ENCODE peak calls at places on chromosomes 1 and 21, in four cellular contexts. P is activated CD8-positive, alpha-beta T cell treated with anti-CD3 and anti-CD28 coated beads, Interleukin-2, amount 10 ng/mL, durations not matched to agents 7 days and 5 days; R is kidney epithelial cell; T is activated T-cell treated with anti-CD3 and anti-CD28 coated beads for 1 hour. B is an unnamed sample.
A peak's percentile ranks its signal among the peaks of the same experiment; 100 is the strongest.

GRCh38 chr1:70948618-70949017 is 99.0 kb downstream of the PTGER3 start:
- DNase-seq in P (no peak), R (no peak), T (no peak), B (no peak)

GRCh38 chr1:54709547-54710292 is 5.9 kb upstream of the TTC4 start:
- DNase-seq in P (no peak), R (no peak), T (no peak), B (no peak)

GRCh38 chr1:233543338-233544255 is 70.3 kb upstream of the KCNK1 start:
- DNase-seq in P (no peak), R (peak; percentile 99), T (no peak), B (no peak)

GRCh38 chr1:228367798-228368791 is 38.5 kb downstream of the TRIM11 start:
- DNase-seq in P (no peak), R (no peak), T (no peak), B (no peak)

GRCh38 chr1:180182721-180183311 is 28.1 kb downstream of the QSOX1 start:
- DNase-seq in P (no peak), R (no peak), T (no peak), B (no peak)

GRCh38 chr21:26170471-26171309 is at the start of gene APP:
- DNase-seq in P (peak; percentile 87), R (no peak), T (peak; percentile 84), B (peak; percentile 91)

GRCh38 chr1:5647226-5647625 is 345.0 kb downstream of the NPHP4 start:
- DNase-seq in P (no peak), R (no peak), T (no peak), B (peak; percentile 13)

GRCh38 chr21:44965251-44966022 is 25.6 kb downstream of the SLX9 start:
- DNase-seq in P (peak; percentile 25), R (no peak), T (no peak), B (no peak)

GRCh38 chr1:208174736-208175507 is 69.3 kb downstream of the PLXNA2 start:
- DNase-seq in P (no peak), R (no peak), T (no peak), B (no peak)

GRCh38 chr1:227325195-227325594 is 6.9 kb upstream of the CDC42BPA start:
- DNase-seq in P (no peak), R (no peak), T (no peak), B (no peak)

GRCh38 chr1:226506921-226507320 is 41.6 kb upstream of the STUM start:
- DNase-seq in P (no peak), R (no peak), T (no peak), B (peak; percentile 8)

GRCh38 chr1:144101397-144102050 is 129.7 kb upstream of the FAM72C start:
- DNase-seq in P (peak; percentile 21), R (no peak), T (peak; percentile 1), B (peak; percentile 36)

GRCh38 chr1:75233302-75233929 is 99.2 kb downstream of the LHX8 start:
- DNase-seq in P (no peak), R (no peak), T (no peak), B (no peak)

GRCh38 chr1:83701396-83701795 is 297.5 kb downstream of the TTLL7 start:
- DNase-seq in P (no peak), R (no peak), T (no peak), B (no peak)

GRCh38 chr1:17498214-17498613 is 41.3 kb upstream of the ARHGEF10L start:
- DNase-seq in P (no peak), R (no peak), T (no peak), B (no peak)

GRCh38 chr1:75964760-75965408 is 32.7 kb upstream of the ASB17 start:
- DNase-seq in P (no peak), R (no peak), T (no peak), B (no peak)

GRCh38 chr1:232367293-232367692 is 262.6 kb downstream of the SIPA1L2 start:
- DNase-seq in P (no peak), R (no peak), T (no peak), B (no peak)

GRCh38 chr1:221839794-221840395 is 98.0 kb upstream of the DUSP10 start:
- DNase-seq in P (peak; percentile 63), R (peak; percentile 83), T (peak; percentile 16), B (peak; percentile 56)

GRCh38 chr21:38277501-38278111 is 20.8 kb downstream of the KCNJ15 start:
- DNase-seq in P (no peak), R (peak; percentile 99), T (no peak), B (no peak)

GRCh38 chr1:99004270-99005141 is at the start of gene PLPPR5:
- DNase-seq in P (peak; percentile 30), R (no peak), T (peak; percentile 4), B (no peak)

GRCh38 chr1:207020709-207021107 is 11.8 kb downstream of the C1orf116 start:
- DNase-seq in P (no peak), R (no peak), T (no peak), B (no peak)

GRCh38 chr1:25912076-25912831 is 6.0 kb upstream of the STMN1 start:
- DNase-seq in P (no peak), R (no peak), T (no peak), B (no peak)

GRCh38 chr1:171884475-171884874 is 43.2 kb downstream of the DNM3 start:
- DNase-seq in P (no peak), R (no peak), T (no peak), B (no peak)

GRCh38 chr1:89836997-89837909 is 16.4 kb downstream of the LRRC8D start:
- DNase-seq in P (no peak), R (no peak), T (no peak), B (no peak)

GRCh38 chr21:34690041-34690792 is 21.4 kb downstream of the CLIC6 start:
- DNase-seq in P (no peak), R (peak; percentile 55), T (no peak), B (peak; percentile 52)

GRCh38 chr21:43375006-43375826 is 51.7 kb downstream of the SIK1 start:
- DNase-seq in P (no peak), R (no peak), T (no peak), B (no peak)

GRCh38 chr1:66367369-66367768 is 166.6 kb upstream of the SGIP1 start:
- DNase-seq in P (no peak), R (no peak), T (no peak), B (no peak)